ENCODE peak calls at places on chromosome 14, in seven cellular contexts. One of them, this sample, is unnamed.

GRCh38 chr14:103597623-103598372 is 31.2 kb upstream of the KLC1 start:
- DNase-seq in fibroblast of mammary gland: peak; percentile 90
- DNase-seq in ureter: no peak
- DNase-seq in left cardiac atrium: peak; percentile 53
- DNase-seq in stimulated activated CD4-positive, alpha-beta T cell treated with anti-CD3 and anti-CD28 coated beads, TNF-alpha, amount 100 ng/mL, for 24 hours: peak; percentile 8
- DNase-seq in stimulated activated CD8-positive, alpha-beta memory T cell treated with anti-CD3 and anti-CD28 coated beads, Interleukin-12 subunit alpha, Interleukin-12 subunit beta, amount 100 ng/mL, for 1 hour: no peak
- DNase-seq in H54: peak; percentile 97
- DNase-seq in this sample: no peak

GRCh38 chr14:34330846-34331245 is 131.2 kb downstream of the SPTSSA start:
- DNase-seq in H54: no peak
- DNase-seq in stimulated activated CD8-positive, alpha-beta memory T cell treated with anti-CD3 and anti-CD28 coated beads, Interleukin-12 subunit alpha, Interleukin-12 subunit beta, amount 100 ng/mL, for 1 hour: no peak
- DNase-seq in left cardiac atrium: no peak
- DNase-seq in stimulated activated CD4-positive, alpha-beta T cell treated with anti-CD3 and anti-CD28 coated beads, TNF-alpha, amount 100 ng/mL, for 24 hours: no peak
- DNase-seq in fibroblast of mammary gland: no peak
- DNase-seq in ureter: no peak
- DNase-seq in this sample: no peak

GRCh38 chr14:101499513-101499912 is 61.8 kb upstream of the DIO3 start:
- DNase-seq in fibroblast of mammary gland: no peak
- DNase-seq in ureter: peak; percentile 22
- DNase-seq in left cardiac atrium: peak; percentile 3
- DNase-seq in H54: no peak
- DNase-seq in stimulated activated CD8-positive, alpha-beta memory T cell treated with anti-CD3 and anti-CD28 coated beads, Interleukin-12 subunit alpha, Interleukin-12 subunit beta, amount 100 ng/mL, for 1 hour: no peak
- DNase-seq in stimulated activated CD4-positive, alpha-beta T cell treated with anti-CD3 and anti-CD28 coated beads, TNF-alpha, amount 100 ng/mL, for 24 hours: no peak
- DNase-seq in this sample: no peak

GRCh38 chr14:100537701-100538565 is 49.3 kb downstream of the BEGAIN start:
- DNase-seq in stimulated activated CD8-positive, alpha-beta memory T cell treated with anti-CD3 and anti-CD28 coated beads, Interleukin-12 subunit alpha, Interleukin-12 subunit beta, amount 100 ng/mL, for 1 hour: no peak
- DNase-seq in fibroblast of mammary gland: no peak
- DNase-seq in ureter: no peak
- DNase-seq in stimulated activated CD4-positive, alpha-beta T cell treated with anti-CD3 and anti-CD28 coated beads, TNF-alpha, amount 100 ng/mL, for 24 hours: no peak
- DNase-seq in left cardiac atrium: peak; percentile 11
- DNase-seq in H54: no peak
- DNase-seq in this sample: no peak

GRCh38 chr14:64706552-64707193 is 2.4 kb downstream of the PLEKHG3 start:
- DNase-seq in stimulated activated CD8-positive, alpha-beta memory T cell treated with anti-CD3 and anti-CD28 coated beads, Interleukin-12 subunit alpha, Interleukin-12 subunit beta, amount 100 ng/mL, for 1 hour: no peak
- DNase-seq in H54: no peak
- DNase-seq in ureter: no peak
- DNase-seq in stimulated activated CD4-positive, alpha-beta T cell treated with anti-CD3 and anti-CD28 coated beads, TNF-alpha, amount 100 ng/mL, for 24 hours: no peak
- DNase-seq in fibroblast of mammary gland: no peak
- DNase-seq in left cardiac atrium: no peak
- DNase-seq in this sample: no peak

GRCh38 chr14:32307881-32308582 is 21.1 kb upstream of the AKAP6 start:
- DNase-seq in stimulated activated CD4-positive, alpha-beta T cell treated with anti-CD3 and anti-CD28 coated beads, TNF-alpha, amount 100 ng/mL, for 24 hours: no peak
- DNase-seq in fibroblast of mammary gland: no peak
- DNase-seq in stimulated activated CD8-positive, alpha-beta memory T cell treated with anti-CD3 and anti-CD28 coated beads, Interleukin-12 subunit alpha, Interleukin-12 subunit beta, amount 100 ng/mL, for 1 hour: no peak
- DNase-seq in H54: no peak
- DNase-seq in ureter: peak; percentile 44
- DNase-seq in left cardiac atrium: no peak
- DNase-seq in this sample: no peak

GRCh38 chr14:96617635-96618034 is 115.5 kb downstream of the PAPOLA start:
- DNase-seq in stimulated activated CD8-positive, alpha-beta memory T cell treated with anti-CD3 and anti-CD28 coated beads, Interleukin-12 subunit alpha, Interleukin-12 subunit beta, amount 100 ng/mL, for 1 hour: no peak
- DNase-seq in ureter: no peak
- DNase-seq in stimulated activated CD4-positive, alpha-beta T cell treated with anti-CD3 and anti-CD28 coated beads, TNF-alpha, amount 100 ng/mL, for 24 hours: no peak
- DNase-seq in H54: no peak
- DNase-seq in left cardiac atrium: no peak
- DNase-seq in fibroblast of mammary gland: no peak
- DNase-seq in this sample: no peak

GRCh38 chr14:54672688-54673087 is 105.8 kb downstream of the SAMD4A start:
- DNase-seq in fibroblast of mammary gland: peak; percentile 45
- DNase-seq in stimulated activated CD8-positive, alpha-beta memory T cell treated with anti-CD3 and anti-CD28 coated beads, Interleukin-12 subunit alpha, Interleukin-12 subunit beta, amount 100 ng/mL, for 1 hour: no peak
- DNase-seq in H54: no peak
- DNase-seq in ureter: no peak
- DNase-seq in left cardiac atrium: no peak
- DNase-seq in stimulated activated CD4-positive, alpha-beta T cell treated with anti-CD3 and anti-CD28 coated beads, TNF-alpha, amount 100 ng/mL, for 24 hours: no peak
- DNase-seq in this sample: no peak

GRCh38 chr14:71139058-71139946 is 232.0 kb downstream of the PCNX1 start:
- DNase-seq in ureter: peak; percentile 50
- DNase-seq in H54: peak; percentile 49
- DNase-seq in left cardiac atrium: peak; percentile 51
- DNase-seq in fibroblast of mammary gland: peak; percentile 59
- DNase-seq in stimulated activated CD8-positive, alpha-beta memory T cell treated with anti-CD3 and anti-CD28 coated beads, Interleukin-12 subunit alpha, Interleukin-12 subunit beta, amount 100 ng/mL, for 1 hour: peak; percentile 35
- DNase-seq in stimulated activated CD4-positive, alpha-beta T cell treated with anti-CD3 and anti-CD28 coated beads, TNF-alpha, amount 100 ng/mL, for 24 hours: peak; percentile 56
- DNase-seq in this sample: peak; percentile 26

GRCh38 chr14:34482463-34482862 is 20.4 kb upstream of the SPTSSA start:
- DNase-seq in stimulated activated CD4-positive, alpha-beta T cell treated with anti-CD3 and anti-CD28 coated beads, TNF-alpha, amount 100 ng/mL, for 24 hours: no peak
- DNase-seq in ureter: no peak
- DNase-seq in H54: no peak
- DNase-seq in fibroblast of mammary gland: no peak
- DNase-seq in left cardiac atrium: no peak
- DNase-seq in stimulated activated CD8-positive, alpha-beta memory T cell treated with anti-CD3 and anti-CD28 coated beads, Interleukin-12 subunit alpha, Interleukin-12 subunit beta, amount 100 ng/mL, for 1 hour: no peak
- DNase-seq in this sample: no peak

GRCh38 chr14:62736004-62736403 is 309.3 kb downstream of the KCNH5 start:
- DNase-seq in left cardiac atrium: no peak
- DNase-seq in H54: no peak
- DNase-seq in stimulated activated CD4-positive, alpha-beta T cell treated with anti-CD3 and anti-CD28 coated beads, TNF-alpha, amount 100 ng/mL, for 24 hours: no peak
- DNase-seq in ureter: no peak
- DNase-seq in fibroblast of mammary gland: no peak
- DNase-seq in stimulated activated CD8-positive, alpha-beta memory T cell treated with anti-CD3 and anti-CD28 coated beads, Interleukin-12 subunit alpha, Interleukin-12 subunit beta, amount 100 ng/mL, for 1 hour: no peak
- DNase-seq in this sample: no peak

GRCh38 chr14:100317389-100317788 is 5.8 kb upstream of the SLC25A47 start:
- DNase-seq in left cardiac atrium: no peak
- DNase-seq in ureter: no peak
- DNase-seq in H54: no peak
- DNase-seq in stimulated activated CD4-positive, alpha-beta T cell treated with anti-CD3 and anti-CD28 coated beads, TNF-alpha, amount 100 ng/mL, for 24 hours: no peak
- DNase-seq in fibroblast of mammary gland: no peak
- DNase-seq in stimulated activated CD8-positive, alpha-beta memory T cell treated with anti-CD3 and anti-CD28 coated beads, Interleukin-12 subunit alpha, Interleukin-12 subunit beta, amount 100 ng/mL, for 1 hour: no peak
- DNase-seq in this sample: no peak

GRCh38 chr14:55350461-55350860 is 61.2 kb downstream of the ATG14 start:
- DNase-seq in stimulated activated CD8-positive, alpha-beta memory T cell treated with anti-CD3 and anti-CD28 coated beads, Interleukin-12 subunit alpha, Interleukin-12 subunit beta, amount 100 ng/mL, for 1 hour: no peak
- DNase-seq in stimulated activated CD4-positive, alpha-beta T cell treated with anti-CD3 and anti-CD28 coated beads, TNF-alpha, amount 100 ng/mL, for 24 hours: no peak
- DNase-seq in left cardiac atrium: no peak
- DNase-seq in fibroblast of mammary gland: no peak
- DNase-seq in H54: no peak
- DNase-seq in ureter: peak; percentile 28
- DNase-seq in this sample: no peak

GRCh38 chr14:73709904-73710469 is 4.2 kb downstream of the PNMA1 start:
- DNase-seq in H54: no peak
- DNase-seq in left cardiac atrium: no peak
- DNase-seq in ureter: no peak
- DNase-seq in stimulated activated CD4-positive, alpha-beta T cell treated with anti-CD3 and anti-CD28 coated beads, TNF-alpha, amount 100 ng/mL, for 24 hours: no peak
- DNase-seq in fibroblast of mammary gland: no peak
- DNase-seq in stimulated activated CD8-positive, alpha-beta memory T cell treated with anti-CD3 and anti-CD28 coated beads, Interleukin-12 subunit alpha, Interleukin-12 subunit beta, amount 100 ng/mL, for 1 hour: no peak
- DNase-seq in this sample: no peak